ENCODE peak calls at places on chromosomes 7 and 10, in ten cellular contexts. One of them, this sample, is unnamed.

GRCh38 chr7:2920041-2920440 is 75.9 kb upstream of the GNA12 start:
- DNase-seq in cardiac fibroblast: no peak
- DNase-seq in progenitor cell of endocrine pancreas: no peak
- DNase-seq in HS-5: no peak
- DNase-seq in stimulated activated CD8-positive, alpha-beta memory T cell treated with anti-CD3 and anti-CD28 coated beads, Interleukin-7, amount 100 ng/mL, for 4 hours: no peak
- DNase-seq in OCI-M1: no peak
- DNase-seq in IMR-90: no peak
- DNase-seq in PC-3: no peak
- DNase-seq in GM06990: no peak
- DNase-seq in cardiac muscle cell: no peak
- DNase-seq in this sample: no peak

GRCh38 chr7:42244828-42245227 is 7.8 kb upstream of the GLI3 start:
- DNase-seq in cardiac muscle cell: peak
- DNase-seq in OCI-M1: no peak
- DNase-seq in PC-3: peak
- DNase-seq in progenitor cell of endocrine pancreas: no peak
- DNase-seq in stimulated activated CD8-positive, alpha-beta memory T cell treated with anti-CD3 and anti-CD28 coated beads, Interleukin-7, amount 100 ng/mL, for 4 hours: no peak
- DNase-seq in HS-5: no peak
- DNase-seq in IMR-90: peak
- DNase-seq in GM06990: no peak
- DNase-seq in cardiac fibroblast: peak
- DNase-seq in this sample: no peak

GRCh38 chr7:121084748-121085336 is 96.3 kb downstream of the CPED1 start:
- DNase-seq in IMR-90: peak
- DNase-seq in progenitor cell of endocrine pancreas: no peak
- DNase-seq in stimulated activated CD8-positive, alpha-beta memory T cell treated with anti-CD3 and anti-CD28 coated beads, Interleukin-7, amount 100 ng/mL, for 4 hours: no peak
- DNase-seq in OCI-M1: no peak
- DNase-seq in HS-5: peak
- DNase-seq in GM06990: no peak
- DNase-seq in PC-3: peak
- DNase-seq in cardiac muscle cell: peak
- DNase-seq in cardiac fibroblast: peak
- DNase-seq in this sample: no peak

GRCh38 chr10:14385591-14386201 is 55.0 kb upstream of the FRMD4A start:
- DNase-seq in cardiac fibroblast: peak
- DNase-seq in OCI-M1: no peak
- DNase-seq in cardiac muscle cell: peak
- DNase-seq in PC-3: peak
- DNase-seq in HS-5: no peak
- DNase-seq in IMR-90: peak
- DNase-seq in progenitor cell of endocrine pancreas: no peak
- DNase-seq in GM06990: no peak
- DNase-seq in stimulated activated CD8-positive, alpha-beta memory T cell treated with anti-CD3 and anti-CD28 coated beads, Interleukin-7, amount 100 ng/mL, for 4 hours: no peak
- DNase-seq in this sample: no peak

GRCh38 chr7:88818552-88818951 is 23.0 kb upstream of the TEX47 start:
- DNase-seq in PC-3: no peak
- DNase-seq in progenitor cell of endocrine pancreas: no peak
- DNase-seq in GM06990: no peak
- DNase-seq in HS-5: no peak
- DNase-seq in cardiac fibroblast: no peak
- DNase-seq in cardiac muscle cell: no peak
- DNase-seq in OCI-M1: no peak
- DNase-seq in IMR-90: no peak
- DNase-seq in stimulated activated CD8-positive, alpha-beta memory T cell treated with anti-CD3 and anti-CD28 coated beads, Interleukin-7, amount 100 ng/mL, for 4 hours: no peak
- DNase-seq in this sample: no peak

GRCh38 chr7:106345421-106346166 is 60.8 kb upstream of the NAMPT start:
- DNase-seq in IMR-90: peak
- DNase-seq in PC-3: peak
- DNase-seq in cardiac muscle cell: peak
- DNase-seq in progenitor cell of endocrine pancreas: no peak
- DNase-seq in OCI-M1: peak
- DNase-seq in HS-5: no peak
- DNase-seq in cardiac fibroblast: peak
- DNase-seq in stimulated activated CD8-positive, alpha-beta memory T cell treated with anti-CD3 and anti-CD28 coated beads, Interleukin-7, amount 100 ng/mL, for 4 hours: peak
- DNase-seq in GM06990: no peak
- DNase-seq in this sample: no peak

GRCh38 chr7:156056548-156056947 is 244.3 kb upstream of the SHH start:
- DNase-seq in IMR-90: no peak
- DNase-seq in OCI-M1: no peak
- DNase-seq in stimulated activated CD8-positive, alpha-beta memory T cell treated with anti-CD3 and anti-CD28 coated beads, Interleukin-7, amount 100 ng/mL, for 4 hours: no peak
- DNase-seq in GM06990: no peak
- DNase-seq in HS-5: no peak
- DNase-seq in cardiac muscle cell: no peak
- DNase-seq in progenitor cell of endocrine pancreas: no peak
- DNase-seq in PC-3: no peak
- DNase-seq in cardiac fibroblast: no peak
- DNase-seq in this sample: no peak

GRCh38 chr7:107932851-107933250 is 41.9 kb downstream of the DLD start:
- DNase-seq in GM06990: no peak
- DNase-seq in IMR-90: no peak
- DNase-seq in HS-5: no peak
- DNase-seq in stimulated activated CD8-positive, alpha-beta memory T cell treated with anti-CD3 and anti-CD28 coated beads, Interleukin-7, amount 100 ng/mL, for 4 hours: no peak
- DNase-seq in PC-3: no peak
- DNase-seq in OCI-M1: no peak
- DNase-seq in cardiac muscle cell: no peak
- DNase-seq in cardiac fibroblast: no peak
- DNase-seq in progenitor cell of endocrine pancreas: no peak
- DNase-seq in this sample: no peak

GRCh38 chr7:27842094-27842493 is 102.1 kb downstream of the TAX1BP1 start:
- DNase-seq in PC-3: no peak
- DNase-seq in cardiac muscle cell: no peak
- DNase-seq in OCI-M1: no peak
- DNase-seq in cardiac fibroblast: no peak
- DNase-seq in stimulated activated CD8-positive, alpha-beta memory T cell treated with anti-CD3 and anti-CD28 coated beads, Interleukin-7, amount 100 ng/mL, for 4 hours: no peak
- DNase-seq in progenitor cell of endocrine pancreas: no peak
- DNase-seq in GM06990: no peak
- DNase-seq in IMR-90: no peak
- DNase-seq in HS-5: no peak
- DNase-seq in this sample: no peak

GRCh38 chr10:131546086-131546810 is 234.7 kb upstream of the TCERG1L start:
- DNase-seq in stimulated activated CD8-positive, alpha-beta memory T cell treated with anti-CD3 and anti-CD28 coated beads, Interleukin-7, amount 100 ng/mL, for 4 hours: no peak
- DNase-seq in OCI-M1: no peak
- DNase-seq in progenitor cell of endocrine pancreas: no peak
- DNase-seq in HS-5: no peak
- DNase-seq in IMR-90: no peak
- DNase-seq in GM06990: no peak
- DNase-seq in PC-3: peak
- DNase-seq in cardiac muscle cell: no peak
- DNase-seq in cardiac fibroblast: no peak
- DNase-seq in this sample: no peak

GRCh38 chr7:28217161-28217560 is 36.6 kb upstream of the JAZF1 start:
- DNase-seq in GM06990: no peak
- DNase-seq in OCI-M1: no peak
- DNase-seq in PC-3: no peak
- DNase-seq in HS-5: no peak
- DNase-seq in progenitor cell of endocrine pancreas: no peak
- DNase-seq in cardiac fibroblast: no peak
- DNase-seq in stimulated activated CD8-positive, alpha-beta memory T cell treated with anti-CD3 and anti-CD28 coated beads, Interleukin-7, amount 100 ng/mL, for 4 hours: no peak
- DNase-seq in cardiac muscle cell: no peak
- DNase-seq in IMR-90: no peak
- DNase-seq in this sample: no peak

GRCh38 chr7:80740778-80741545 is 102.5 kb downstream of the CD36 start:
- DNase-seq in IMR-90: peak
- DNase-seq in HS-5: peak
- DNase-seq in GM06990: no peak
- DNase-seq in progenitor cell of endocrine pancreas: no peak
- DNase-seq in OCI-M1: no peak
- DNase-seq in cardiac muscle cell: peak
- DNase-seq in cardiac fibroblast: peak
- DNase-seq in stimulated activated CD8-positive, alpha-beta memory T cell treated with anti-CD3 and anti-CD28 coated beads, Interleukin-7, amount 100 ng/mL, for 4 hours: no peak
- DNase-seq in PC-3: peak
- DNase-seq in this sample: no peak

GRCh38 chr7:98867271-98867701 is 2.5 kb downstream of the TMEM130 start:
- DNase-seq in IMR-90: peak
- DNase-seq in GM06990: no peak
- DNase-seq in PC-3: no peak
- DNase-seq in cardiac fibroblast: no peak
- DNase-seq in OCI-M1: no peak
- DNase-seq in cardiac muscle cell: no peak
- DNase-seq in HS-5: no peak
- DNase-seq in stimulated activated CD8-positive, alpha-beta memory T cell treated with anti-CD3 and anti-CD28 coated beads, Interleukin-7, amount 100 ng/mL, for 4 hours: no peak
- DNase-seq in progenitor cell of endocrine pancreas: no peak
- DNase-seq in this sample: peak

GRCh38 chr10:115432188-115432819 is 339.1 kb downstream of the ATRNL1 start:
- DNase-seq in IMR-90: peak
- DNase-seq in progenitor cell of endocrine pancreas: no peak
- DNase-seq in OCI-M1: peak
- DNase-seq in GM06990: no peak
- DNase-seq in cardiac fibroblast: peak
- DNase-seq in HS-5: peak
- DNase-seq in PC-3: peak
- DNase-seq in cardiac muscle cell: peak
- DNase-seq in stimulated activated CD8-positive, alpha-beta memory T cell treated with anti-CD3 and anti-CD28 coated beads, Interleukin-7, amount 100 ng/mL, for 4 hours: no peak
- DNase-seq in this sample: no peak

GRCh38 chr7:118858651-118859149 is 634.2 kb downstream of the ANKRD7 start:
- DNase-seq in HS-5: no peak
- DNase-seq in cardiac muscle cell: no peak
- DNase-seq in cardiac fibroblast: no peak
- DNase-seq in GM06990: no peak
- DNase-seq in OCI-M1: no peak
- DNase-seq in progenitor cell of endocrine pancreas: no peak
- DNase-seq in stimulated activated CD8-positive, alpha-beta memory T cell treated with anti-CD3 and anti-CD28 coated beads, Interleukin-7, amount 100 ng/mL, for 4 hours: no peak
- DNase-seq in IMR-90: no peak
- DNase-seq in PC-3: no peak
- DNase-seq in this sample: no peak

GRCh38 chr10:21173964-21174669 is 277.0 kb upstream of the NEBL start:
- DNase-seq in OCI-M1: no peak
- DNase-seq in progenitor cell of endocrine pancreas: peak
- DNase-seq in cardiac fibroblast: peak
- DNase-seq in PC-3: peak
- DNase-seq in IMR-90: no peak
- DNase-seq in stimulated activated CD8-positive, alpha-beta memory T cell treated with anti-CD3 and anti-CD28 coated beads, Interleukin-7, amount 100 ng/mL, for 4 hours: peak
- DNase-seq in HS-5: no peak
- DNase-seq in cardiac muscle cell: peak
- DNase-seq in GM06990: peak
- DNase-seq in this sample: peak

GRCh38 chr10:114996542-114996941 is 58.5 kb downstream of the TRUB1 start:
- DNase-seq in cardiac fibroblast: no peak
- DNase-seq in IMR-90: peak
- DNase-seq in OCI-M1: no peak
- DNase-seq in PC-3: no peak
- DNase-seq in progenitor cell of endocrine pancreas: no peak
- DNase-seq in cardiac muscle cell: no peak
- DNase-seq in stimulated activated CD8-positive, alpha-beta memory T cell treated with anti-CD3 and anti-CD28 coated beads, Interleukin-7, amount 100 ng/mL, for 4 hours: no peak
- DNase-seq in HS-5: no peak
- DNase-seq in GM06990: no peak
- DNase-seq in this sample: no peak

This sample was measured in cerebellum.